ENCODE peak calls at places on chromosomes 4 and X, in eight cellular contexts. One of them, this sample, is unnamed.

GRCh38 chr4:44725166-44725565 is 1.2 kb downstream of the GNPDA2 start:
- DNase-seq in brain microvascular endothelial cell: no peak
- DNase-seq in substantia nigra: no peak
- DNase-seq in left lung: no peak
- DNase-seq in K562: no peak
- DNase-seq in SK-N-SH: no peak
- DNase-seq in coronary artery: no peak
- DNase-seq in CD8-positive, alpha-beta T cell: no peak
- DNase-seq in this sample: no peak

GRCh38 chr4:119025916-119026661 is 109.5 kb upstream of the MYOZ2 start:
- DNase-seq in brain microvascular endothelial cell: peak
- DNase-seq in substantia nigra: no peak
- DNase-seq in left lung: no peak
- DNase-seq in K562: no peak
- DNase-seq in SK-N-SH: no peak
- DNase-seq in coronary artery: peak
- DNase-seq in CD8-positive, alpha-beta T cell: no peak
- DNase-seq in this sample: no peak

GRCh38 chr4:102344520-102344954 is 745 bp downstream of the SLC39A8 start:
- DNase-seq in brain microvascular endothelial cell: peak
- DNase-seq in substantia nigra: peak
- DNase-seq in left lung: peak
- DNase-seq in K562: peak
- DNase-seq in SK-N-SH: peak
- DNase-seq in coronary artery: peak
- DNase-seq in CD8-positive, alpha-beta T cell: peak
- DNase-seq in this sample: peak

GRCh38 chrX:19785647-19786046 is 101.8 kb downstream of the SH3KBP1 start:
- DNase-seq in brain microvascular endothelial cell: no peak
- DNase-seq in substantia nigra: no peak
- DNase-seq in left lung: no peak
- DNase-seq in K562: no peak
- DNase-seq in SK-N-SH: no peak
- DNase-seq in coronary artery: no peak
- DNase-seq in CD8-positive, alpha-beta T cell: no peak
- DNase-seq in this sample: no peak

GRCh38 chrX:33273521-33273920 is 62.2 kb upstream of the DMD start:
- DNase-seq in brain microvascular endothelial cell: no peak
- DNase-seq in substantia nigra: no peak
- DNase-seq in left lung: no peak
- DNase-seq in K562: no peak
- DNase-seq in SK-N-SH: no peak
- DNase-seq in coronary artery: no peak
- DNase-seq in CD8-positive, alpha-beta T cell: no peak
- DNase-seq in this sample: no peak

GRCh38 chr4:185101354-185101890 is 41.6 kb upstream of the SLC25A4 start:
- DNase-seq in brain microvascular endothelial cell: no peak
- DNase-seq in substantia nigra: no peak
- DNase-seq in left lung: no peak
- DNase-seq in K562: no peak
- DNase-seq in SK-N-SH: peak
- DNase-seq in coronary artery: no peak
- DNase-seq in CD8-positive, alpha-beta T cell: no peak
- DNase-seq in this sample: no peak

GRCh38 chr4:112213850-112214249 is 17.7 kb upstream of the AP1AR start:
- DNase-seq in brain microvascular endothelial cell: peak
- DNase-seq in substantia nigra: no peak
- DNase-seq in left lung: no peak
- DNase-seq in K562: no peak
- DNase-seq in SK-N-SH: no peak
- DNase-seq in coronary artery: no peak
- DNase-seq in CD8-positive, alpha-beta T cell: no peak
- DNase-seq in this sample: no peak

GRCh38 chrX:13933851-13934250 is 95.8 kb downstream of the GEMIN8 start:
- DNase-seq in brain microvascular endothelial cell: no peak
- DNase-seq in substantia nigra: no peak
- DNase-seq in left lung: no peak
- DNase-seq in K562: no peak
- DNase-seq in SK-N-SH: no peak
- DNase-seq in coronary artery: no peak
- DNase-seq in CD8-positive, alpha-beta T cell: no peak
- DNase-seq in this sample: no peak

GRCh38 chrX:17814557-17814956 is 46.5 kb downstream of the RAI2 start:
- DNase-seq in brain microvascular endothelial cell: peak
- DNase-seq in substantia nigra: no peak
- DNase-seq in left lung: no peak
- DNase-seq in K562: no peak
- DNase-seq in SK-N-SH: no peak
- DNase-seq in coronary artery: no peak
- DNase-seq in CD8-positive, alpha-beta T cell: no peak
- DNase-seq in this sample: no peak

GRCh38 chr4:55849724-55850123 is 3.7 kb upstream of the EXOC1 start:
- DNase-seq in brain microvascular endothelial cell: no peak
- DNase-seq in substantia nigra: no peak
- DNase-seq in left lung: no peak
- DNase-seq in K562: peak
- DNase-seq in SK-N-SH: no peak
- DNase-seq in coronary artery: no peak
- DNase-seq in CD8-positive, alpha-beta T cell: no peak
- DNase-seq in this sample: no peak

GRCh38 chr4:118964891-118965411 is 76.3 kb downstream of the SYNPO2 start:
- DNase-seq in brain microvascular endothelial cell: peak
- DNase-seq in substantia nigra: no peak
- DNase-seq in left lung: no peak
- DNase-seq in K562: no peak
- DNase-seq in SK-N-SH: no peak
- DNase-seq in coronary artery: no peak
- DNase-seq in CD8-positive, alpha-beta T cell: no peak
- DNase-seq in this sample: no peak

GRCh38 chr4:76407440-76408119 is 13.4 kb downstream of the CCDC158 start:
- DNase-seq in brain microvascular endothelial cell: no peak
- DNase-seq in substantia nigra: no peak
- DNase-seq in left lung: no peak
- DNase-seq in K562: no peak
- DNase-seq in SK-N-SH: no peak
- DNase-seq in coronary artery: no peak
- DNase-seq in CD8-positive, alpha-beta T cell: no peak
- DNase-seq in this sample: no peak

GRCh38 chr4:169993531-169993930 is 32.7 kb downstream of the MFAP3L start:
- DNase-seq in brain microvascular endothelial cell: no peak
- DNase-seq in substantia nigra: peak
- DNase-seq in left lung: no peak
- DNase-seq in K562: no peak
- DNase-seq in SK-N-SH: no peak
- DNase-seq in coronary artery: no peak
- DNase-seq in CD8-positive, alpha-beta T cell: no peak
- DNase-seq in this sample: no peak

GRCh38 chr4:158958489-158959270 is 144.2 kb upstream of the RAPGEF2 start:
- DNase-seq in brain microvascular endothelial cell: no peak
- DNase-seq in substantia nigra: no peak
- DNase-seq in left lung: no peak
- DNase-seq in K562: no peak
- DNase-seq in SK-N-SH: no peak
- DNase-seq in coronary artery: no peak
- DNase-seq in CD8-positive, alpha-beta T cell: no peak
- DNase-seq in this sample: no peak

GRCh38 chrX:14027031-14027430 is 2.7 kb downstream of the GEMIN8 start:
- DNase-seq in brain microvascular endothelial cell: no peak
- DNase-seq in substantia nigra: peak
- DNase-seq in left lung: no peak
- DNase-seq in K562: no peak
- DNase-seq in SK-N-SH: no peak
- DNase-seq in coronary artery: no peak
- DNase-seq in CD8-positive, alpha-beta T cell: peak
- DNase-seq in this sample: no peak

GRCh38 chr4:54368861-54369260 is 139.8 kb downstream of the PDGFRA start:
- DNase-seq in brain microvascular endothelial cell: no peak
- DNase-seq in substantia nigra: no peak
- DNase-seq in left lung: no peak
- DNase-seq in K562: no peak
- DNase-seq in SK-N-SH: no peak
- DNase-seq in coronary artery: no peak
- DNase-seq in CD8-positive, alpha-beta T cell: no peak
- DNase-seq in this sample: no peak

GRCh38 chr4:3571921-3572320 is 39.7 kb upstream of the LRPAP1 start:
- DNase-seq in brain microvascular endothelial cell: no peak
- DNase-seq in substantia nigra: no peak
- DNase-seq in left lung: no peak
- DNase-seq in K562: no peak
- DNase-seq in SK-N-SH: no peak
- DNase-seq in coronary artery: no peak
- DNase-seq in CD8-positive, alpha-beta T cell: no peak
- DNase-seq in this sample: no peak

GRCh38 chr4:2837110-2837903 is 6.3 kb upstream of the ADD1 start:
- DNase-seq in brain microvascular endothelial cell: no peak
- DNase-seq in substantia nigra: no peak
- DNase-seq in left lung: peak
- DNase-seq in K562: no peak
- DNase-seq in SK-N-SH: peak
- DNase-seq in coronary artery: peak
- DNase-seq in CD8-positive, alpha-beta T cell: no peak
- DNase-seq in this sample: no peak

GRCh38 chr4:176545886-176546285 is 226.1 kb downstream of the SPCS3 start:
- DNase-seq in brain microvascular endothelial cell: peak
- DNase-seq in substantia nigra: no peak
- DNase-seq in left lung: no peak
- DNase-seq in K562: no peak
- DNase-seq in SK-N-SH: no peak
- DNase-seq in coronary artery: no peak
- DNase-seq in CD8-positive, alpha-beta T cell: no peak
- DNase-seq in this sample: no peak

GRCh38 chr4:130026185-130026584 is 930.2 kb downstream of the C4orf33 start:
- DNase-seq in brain microvascular endothelial cell: no peak
- DNase-seq in substantia nigra: no peak
- DNase-seq in left lung: no peak
- DNase-seq in K562: no peak
- DNase-seq in SK-N-SH: no peak
- DNase-seq in coronary artery: no peak
- DNase-seq in CD8-positive, alpha-beta T cell: no peak
- DNase-seq in this sample: no peak

GRCh38 chr4:130029442-130029841 is 933.5 kb downstream of the C4orf33 start:
- DNase-seq in brain microvascular endothelial cell: no peak
- DNase-seq in substantia nigra: no peak
- DNase-seq in left lung: no peak
- DNase-seq in K562: no peak
- DNase-seq in SK-N-SH: no peak
- DNase-seq in coronary artery: no peak
- DNase-seq in CD8-positive, alpha-beta T cell: no peak
- DNase-seq in this sample: no peak

GRCh38 chr4:130031858-130032257 is 935.9 kb downstream of the C4orf33 start:
- DNase-seq in brain microvascular endothelial cell: no peak
- DNase-seq in substantia nigra: no peak
- DNase-seq in left lung: no peak
- DNase-seq in K562: no peak
- DNase-seq in SK-N-SH: no peak
- DNase-seq in coronary artery: no peak
- DNase-seq in CD8-positive, alpha-beta T cell: no peak
- DNase-seq in this sample: no peak

GRCh38 chr4:130025701-130026100 is 929.7 kb downstream of the C4orf33 start:
- DNase-seq in brain microvascular endothelial cell: no peak
- DNase-seq in substantia nigra: no peak
- DNase-seq in left lung: no peak
- DNase-seq in K562: no peak
- DNase-seq in SK-N-SH: no peak
- DNase-seq in coronary artery: no peak
- DNase-seq in CD8-positive, alpha-beta T cell: no peak
- DNase-seq in this sample: no peak

GRCh38 chr4:130028552-130028951 is 932.6 kb downstream of the C4orf33 start:
- DNase-seq in brain microvascular endothelial cell: no peak
- DNase-seq in substantia nigra: no peak
- DNase-seq in left lung: no peak
- DNase-seq in K562: no peak
- DNase-seq in SK-N-SH: no peak
- DNase-seq in coronary artery: no peak
- DNase-seq in CD8-positive, alpha-beta T cell: no peak
- DNase-seq in this sample: no peak
- H3K27ac ChIP-seq in brain microvascular endothelial cell: no peak
- H3K27ac ChIP-seq in substantia nigra: no peak
- H3K27ac ChIP-seq in left lung: no peak
- H3K27ac ChIP-seq in K562: no peak
- H3K27ac ChIP-seq in SK-N-SH: no peak
- H3K27ac ChIP-seq in coronary artery: no peak
- H3K27ac ChIP-seq in CD8-positive, alpha-beta T cell: no peak
- H3K27ac ChIP-seq in this sample: no peak

GRCh38 chr4:125434136-125434535 is 119.4 kb downstream of the FAT4 start:
- DNase-seq in brain microvascular endothelial cell: no peak
- DNase-seq in substantia nigra: no peak
- DNase-seq in left lung: no peak
- DNase-seq in K562: no peak
- DNase-seq in SK-N-SH: no peak
- DNase-seq in coronary artery: no peak
- DNase-seq in CD8-positive, alpha-beta T cell: no peak
- DNase-seq in this sample: no peak
- H3K27ac ChIP-seq in brain microvascular endothelial cell: peak
- H3K27ac ChIP-seq in substantia nigra: no peak
- H3K27ac ChIP-seq in left lung: no peak
- H3K27ac ChIP-seq in K562: no peak
- H3K27ac ChIP-seq in SK-N-SH: no peak
- H3K27ac ChIP-seq in coronary artery: no peak
- H3K27ac ChIP-seq in CD8-positive, alpha-beta T cell: no peak
- H3K27ac ChIP-seq in this sample: no peak

GRCh38 chr4:761739-762138 is 56.1 kb downstream of the PCGF3 start:
- DNase-seq in brain microvascular endothelial cell: no peak
- DNase-seq in substantia nigra: no peak
- DNase-seq in left lung: no peak
- DNase-seq in K562: no peak
- DNase-seq in SK-N-SH: no peak
- DNase-seq in coronary artery: no peak
- DNase-seq in CD8-positive, alpha-beta T cell: no peak
- DNase-seq in this sample: no peak

GRCh38 chr4:760616-761015 is 55.0 kb downstream of the PCGF3 start:
- DNase-seq in brain microvascular endothelial cell: no peak
- DNase-seq in substantia nigra: no peak
- DNase-seq in left lung: no peak
- DNase-seq in K562: no peak
- DNase-seq in SK-N-SH: no peak
- DNase-seq in coronary artery: no peak
- DNase-seq in CD8-positive, alpha-beta T cell: no peak
- DNase-seq in this sample: no peak

GRCh38 chr4:754221-755120 is 48.8 kb downstream of the PCGF3 start:
- DNase-seq in brain microvascular endothelial cell: no peak
- DNase-seq in substantia nigra: no peak
- DNase-seq in left lung: no peak
- DNase-seq in K562: no peak
- DNase-seq in SK-N-SH: no peak
- DNase-seq in coronary artery: no peak
- DNase-seq in CD8-positive, alpha-beta T cell: no peak
- DNase-seq in this sample: no peak

GRCh38 chr4:761086-761485 is 55.5 kb downstream of the PCGF3 start:
- DNase-seq in brain microvascular endothelial cell: no peak
- DNase-seq in substantia nigra: no peak
- DNase-seq in left lung: no peak
- DNase-seq in K562: no peak
- DNase-seq in SK-N-SH: no peak
- DNase-seq in coronary artery: no peak
- DNase-seq in CD8-positive, alpha-beta T cell: no peak
- DNase-seq in this sample: no peak

GRCh38 chr4:757111-757510 is 51.5 kb downstream of the PCGF3 start:
- DNase-seq in brain microvascular endothelial cell: no peak
- DNase-seq in substantia nigra: no peak
- DNase-seq in left lung: no peak
- DNase-seq in K562: no peak
- DNase-seq in SK-N-SH: no peak
- DNase-seq in coronary artery: no peak
- DNase-seq in CD8-positive, alpha-beta T cell: no peak
- DNase-seq in this sample: no peak
- H3K27ac ChIP-seq in brain microvascular endothelial cell: no peak
- H3K27ac ChIP-seq in substantia nigra: no peak
- H3K27ac ChIP-seq in left lung: no peak
- H3K27ac ChIP-seq in K562: no peak
- H3K27ac ChIP-seq in SK-N-SH: no peak
- H3K27ac ChIP-seq in coronary artery: no peak
- H3K27ac ChIP-seq in CD8-positive, alpha-beta T cell: no peak
- H3K27ac ChIP-seq in this sample: no peak

GRCh38 chr4:152165146-152165545 is 370.7 kb downstream of the FBXW7 start:
- DNase-seq in brain microvascular endothelial cell: no peak
- DNase-seq in substantia nigra: no peak
- DNase-seq in left lung: no peak
- DNase-seq in K562: no peak
- DNase-seq in SK-N-SH: no peak
- DNase-seq in coronary artery: no peak
- DNase-seq in CD8-positive, alpha-beta T cell: no peak
- DNase-seq in this sample: no peak
- H3K27ac ChIP-seq in brain microvascular endothelial cell: no peak
- H3K27ac ChIP-seq in substantia nigra: no peak
- H3K27ac ChIP-seq in left lung: no peak
- H3K27ac ChIP-seq in K562: no peak
- H3K27ac ChIP-seq in SK-N-SH: no peak
- H3K27ac ChIP-seq in coronary artery: no peak
- H3K27ac ChIP-seq in CD8-positive, alpha-beta T cell: no peak
- H3K27ac ChIP-seq in this sample: no peak

This sample was measured in RWPE2.